ENCODE peak calls at places on chromosomes 2 and 18, in four cellular contexts. J, K, V and H are unnamed samples.

GRCh38 chr18:24396082-24396623 is 1.5 kb downstream of the OSBPL1A start:
- DNase-seq in J (no peak), K (no peak), V (no peak), H (no peak)

GRCh38 chr18:69845588-69846506 is 101.8 kb downstream of the CD226 start:
- DNase-seq in J (no peak), K (peak; percentile 2), V (no peak), H (no peak)

GRCh38 chr18:71784777-71785176 is 759.4 kb downstream of the CBLN2 start:
- DNase-seq in J (no peak), K (peak; percentile 2), V (peak; percentile 10), H (no peak)

GRCh38 chr2:189574793-189575475 is 5.7 kb downstream of the SLC40A1 start:
- DNase-seq in J (no peak), K (no peak), V (peak; percentile 76), H (no peak)

GRCh38 chr2:224712346-224712745 is 3.8 kb downstream of the CCDC195 start:
- DNase-seq in J (no peak), K (no peak), V (no peak), H (no peak)

GRCh38 chr18:69838620-69839411 is 108.9 kb downstream of the CD226 start:
- DNase-seq in J (peak; percentile 90), K (peak; percentile 77), V (peak; percentile 18), H (no peak)

GRCh38 chr18:28045176-28045810 is 131.6 kb downstream of the CDH2 start:
- DNase-seq in J (no peak), K (no peak), V (no peak), H (no peak)

GRCh38 chr2:11647834-11648600 is 22.0 kb downstream of the NTSR2 start:
- DNase-seq in J (no peak), K (no peak), V (no peak), H (no peak)

GRCh38 chr2:222610746-222611145 is 45.1 kb downstream of the FARSB start:
- DNase-seq in J (no peak), K (no peak), V (no peak), H (no peak)

GRCh38 chr2:16218651-16219050 is 278.3 kb downstream of the MYCN start:
- DNase-seq in J (peak; percentile 3), K (peak; percentile 31), V (peak; percentile 33), H (no peak)

GRCh38 chr18:13890962-13891361 is 24.4 kb downstream of the MC2R start:
- DNase-seq in J (no peak), K (no peak), V (no peak), H (no peak)

GRCh38 chr2:232697059-232697806 is at the start of gene GIGYF2:
- DNase-seq in J (peak; percentile 95), K (peak; percentile 92), V (peak; percentile 96), H (peak; percentile 93)

GRCh38 chr2:224190871-224191270 is 151.8 kb upstream of the SERPINE2 start:
- DNase-seq in J (no peak), K (no peak), V (no peak), H (no peak)

GRCh38 chr2:23330214-23330613 is 54.8 kb upstream of the KLHL29 start:
- DNase-seq in J (no peak), K (peak; percentile 41), V (no peak), H (no peak)

GRCh38 chr18:41809652-41810051 is 145.4 kb upstream of the PIK3C3 start:
- DNase-seq in J (no peak), K (no peak), V (no peak), H (no peak)

GRCh38 chr2:25707927-25708326 is 34.5 kb upstream of the DTNB start:
- DNase-seq in J (no peak), K (no peak), V (peak; percentile 86), H (no peak)

GRCh38 chr18:28684746-28685145 is 507.8 kb upstream of the CDH2 start:
- DNase-seq in J (no peak), K (no peak), V (no peak), H (no peak)

GRCh38 chr2:53767405-53768232 is at the start of gene CHAC2:
- DNase-seq in J (peak; percentile 68), K (peak; percentile 92), V (peak; percentile 81), H (peak; percentile 72)

GRCh38 chr2:55107428-55107827 is 57.2 kb upstream of the RTN4 start:
- DNase-seq in J (no peak), K (no peak), V (no peak), H (no peak)

DNA sequence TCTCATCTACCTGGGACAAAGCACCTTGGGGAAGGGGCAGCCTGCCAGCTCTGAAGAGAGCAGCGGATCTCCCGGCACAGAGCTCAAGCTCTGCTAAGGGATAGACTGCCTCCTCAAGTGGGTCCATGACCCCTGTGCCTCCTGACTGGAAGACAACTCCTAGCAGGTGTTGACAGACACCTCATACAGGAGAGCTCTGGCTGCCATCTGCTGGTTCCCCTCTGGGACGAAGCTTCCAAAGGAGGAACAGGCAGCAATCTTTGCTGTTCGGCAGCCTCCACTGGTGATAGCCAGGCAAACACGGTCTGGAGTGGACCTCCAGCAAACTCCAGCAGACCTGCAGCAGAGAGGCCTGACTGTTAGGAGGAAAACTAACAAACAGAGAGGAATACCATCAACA is 549.9 kb upstream of the LRATD1 start:
- DNase-seq in J (no peak), K (no peak), V (no peak), H (no peak)
- TF ChIP-seq TCF7L2 in J (no peak), K (no peak), V (no peak), H (no peak)

GRCh38 chr2:226320073-226320948 is 479.3 kb downstream of the IRS1 start:
- DNase-seq in J (no peak), K (no peak), V (no peak), H (no peak)

GRCh38 chr2:226313071-226313470 is 486.5 kb downstream of the IRS1 start:
- DNase-seq in J (no peak), K (no peak), V (no peak), H (no peak)

GRCh38 chr2:226317970-226318369 is 481.6 kb downstream of the IRS1 start:
- DNase-seq in J (no peak), K (no peak), V (no peak), H (no peak)
- H3K27me3 ChIP-seq in J (no peaks in the 10 kb centered on the region), K (no peaks in the 10 kb centered on the region), V (no peaks in the 10 kb centered on the region), H (no peaks in the 10 kb centered on the region)

DNA sequence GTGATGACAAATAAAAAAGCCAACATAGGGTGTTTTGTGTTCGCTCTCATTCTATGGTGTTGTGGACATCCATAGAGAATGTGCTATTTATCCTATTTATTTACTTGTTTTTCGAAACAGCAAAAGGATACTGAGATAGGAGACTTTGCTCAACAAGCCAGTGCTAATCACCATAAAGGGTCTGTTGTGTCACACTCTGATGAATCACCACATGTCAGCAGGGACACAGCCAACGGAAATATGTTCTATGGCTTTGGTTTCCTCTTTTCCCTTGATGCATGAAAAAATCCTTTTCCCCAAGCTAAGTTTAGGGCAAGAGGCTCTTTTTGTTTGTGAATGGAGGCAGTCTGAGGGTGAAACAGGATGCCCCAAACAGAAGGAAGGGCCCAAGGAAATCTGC is 154.3 kb downstream of the RNF152 start:
- DNase-seq in J (no peak), K (no peak), V (no peak), H (no peak)
- TF ChIP-seq REST in J (no peak), K (no peak), V (no peak), H (no peak)

DNA sequence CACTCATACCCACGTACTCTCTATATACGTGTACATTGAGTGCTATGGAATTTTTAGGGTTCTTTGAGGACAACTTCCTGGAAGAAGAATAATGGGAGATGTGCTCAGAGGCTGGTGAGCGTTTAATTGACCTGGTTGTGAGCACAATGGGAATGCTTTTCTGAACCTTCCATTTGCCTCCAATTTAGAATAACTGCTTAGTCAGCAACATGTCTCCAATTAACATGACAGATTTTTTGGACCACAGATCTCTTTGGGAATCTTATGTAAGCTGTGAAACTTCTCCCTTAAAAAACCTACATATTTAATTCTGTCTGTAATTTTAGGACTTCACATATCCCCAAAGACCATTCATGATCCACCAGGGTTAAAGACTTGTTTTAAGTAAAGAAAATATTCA is 166.7 kb upstream of the TNP1 start:
- DNase-seq in J (no peak), K (no peak), V (no peak), H (no peak)
- TF ChIP-seq TCF7L2 in J (no peak), K (no peak), V (no peak), H (no peak)

DNA sequence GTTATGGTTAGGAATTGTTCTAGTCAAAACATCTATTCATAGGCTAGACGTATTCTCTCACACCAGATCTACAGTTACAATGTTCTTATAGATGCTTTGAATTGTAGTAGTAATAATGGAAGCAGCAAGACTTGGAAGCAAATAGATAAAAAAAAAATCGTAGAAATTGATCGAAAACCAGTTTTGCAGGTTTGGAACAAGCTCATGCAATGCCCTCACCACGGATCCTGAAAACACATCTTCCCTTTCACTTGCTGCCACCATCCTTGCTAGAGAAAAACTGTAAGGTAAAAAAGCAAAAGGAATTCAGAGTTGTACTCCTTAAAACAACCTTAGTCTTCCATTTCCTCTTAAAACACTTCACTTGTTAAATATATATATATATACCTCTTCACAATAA is 4.4 kb downstream of the SULT1C4 start:
- DNase-seq in J (no peak), K (no peak), V (no peak), H (no peak)
- H3K27me3 ChIP-seq in J (no peaks in the 10 kb centered on the region), K (no peaks in the 10 kb centered on the region), V (no peaks in the 10 kb centered on the region), H (no peaks in the 10 kb centered on the region)

DNA sequence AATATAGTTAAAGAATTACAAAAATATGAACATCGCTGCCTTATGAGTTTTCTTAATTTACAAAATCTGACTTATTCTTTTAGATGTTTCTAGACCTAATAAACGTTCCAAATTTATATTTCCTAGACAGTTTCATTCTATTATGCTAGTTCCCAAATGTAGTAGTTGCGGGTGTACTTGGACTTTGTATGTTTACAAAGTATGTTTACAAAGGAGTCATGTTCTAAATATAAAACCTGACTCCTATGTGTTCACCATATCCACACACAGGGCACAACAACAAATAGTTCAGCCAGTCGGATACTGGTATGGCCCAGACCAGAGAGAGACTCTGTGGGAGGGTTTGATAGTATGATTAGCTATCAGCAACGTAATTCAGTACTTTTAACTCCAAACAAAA is 230.7 kb downstream of the KCNH7 start:
- DNase-seq in J (no peak), K (no peak), V (peak; percentile 65), H (no peak)
- TF ChIP-seq REST in J (no peak), K (no peak), V (no peak), H (no peak)